ENCODE peak calls at places on chromosomes 16 and 17, in five cellular contexts. One of them, this sample, is unnamed.

GRCh38 chr16:85137323-85138072 is 25.2 kb upstream of the CIBAR2 start:
- DNase-seq in MM.1S: no peak
- DNase-seq in stomach: peak
- DNase-seq in choroid plexus epithelial cell: peak
- DNase-seq in fibroblast of villous mesenchyme: peak
- DNase-seq in this sample: peak

GRCh38 chr16:13767215-13767614 is 152.7 kb upstream of the ERCC4 start:
- DNase-seq in fibroblast of villous mesenchyme: no peak
- DNase-seq in stomach: no peak
- DNase-seq in choroid plexus epithelial cell: peak
- DNase-seq in MM.1S: no peak
- DNase-seq in this sample: no peak

GRCh38 chr16:72023962-72024361 is 15.4 kb downstream of the DHODH start:
- DNase-seq in fibroblast of villous mesenchyme: no peak
- DNase-seq in choroid plexus epithelial cell: no peak
- DNase-seq in MM.1S: no peak
- DNase-seq in stomach: no peak
- DNase-seq in this sample: no peak

GRCh38 chr17:57457188-57457587 is 200.9 kb downstream of the MSI2 start:
- DNase-seq in fibroblast of villous mesenchyme: no peak
- DNase-seq in MM.1S: no peak
- DNase-seq in stomach: no peak
- DNase-seq in choroid plexus epithelial cell: no peak
- DNase-seq in this sample: no peak

GRCh38 chr16:54207837-54208236 is 78.8 kb downstream of the IRX3 start:
- DNase-seq in MM.1S: no peak
- DNase-seq in fibroblast of villous mesenchyme: no peak
- DNase-seq in stomach: no peak
- DNase-seq in choroid plexus epithelial cell: peak
- DNase-seq in this sample: no peak

GRCh38 chr16:27482397-27483082 is 67.2 kb downstream of the GTF3C1 start:
- DNase-seq in MM.1S: no peak
- DNase-seq in choroid plexus epithelial cell: no peak
- DNase-seq in stomach: no peak
- DNase-seq in fibroblast of villous mesenchyme: no peak
- DNase-seq in this sample: no peak

GRCh38 chr17:65794572-65794971 is 233.1 kb upstream of the AXIN2 start:
- DNase-seq in fibroblast of villous mesenchyme: peak
- DNase-seq in choroid plexus epithelial cell: peak
- DNase-seq in MM.1S: peak
- DNase-seq in stomach: peak
- DNase-seq in this sample: no peak

GRCh38 chr17:40582328-40582901 is 17.1 kb upstream of the CCR7 start:
- DNase-seq in MM.1S: peak
- DNase-seq in choroid plexus epithelial cell: no peak
- DNase-seq in stomach: peak
- DNase-seq in fibroblast of villous mesenchyme: no peak
- DNase-seq in this sample: no peak

GRCh38 chr17:50469671-50470305 is 1.1 kb upstream of the CHAD start:
- DNase-seq in stomach: no peak
- DNase-seq in MM.1S: no peak
- DNase-seq in fibroblast of villous mesenchyme: no peak
- DNase-seq in choroid plexus epithelial cell: no peak
- DNase-seq in this sample: no peak

GRCh38 chr17:29039764-29040598 is 3.0 kb upstream of the PIPOX start:
- DNase-seq in stomach: no peak
- DNase-seq in fibroblast of villous mesenchyme: peak
- DNase-seq in MM.1S: no peak
- DNase-seq in choroid plexus epithelial cell: peak
- DNase-seq in this sample: no peak

GRCh38 chr16:2365895-2366294 is 25.4 kb upstream of the ABCA3 start:
- DNase-seq in MM.1S: no peak
- DNase-seq in stomach: no peak
- DNase-seq in fibroblast of villous mesenchyme: peak
- DNase-seq in choroid plexus epithelial cell: peak
- DNase-seq in this sample: no peak

GRCh38 chr16:85720319-85720637 is 30.6 kb downstream of the C16orf74 start:
- DNase-seq in fibroblast of villous mesenchyme: no peak
- DNase-seq in stomach: peak
- DNase-seq in choroid plexus epithelial cell: no peak
- DNase-seq in MM.1S: no peak
- DNase-seq in this sample: no peak

GRCh38 chr17:27381007-27381501 is 75.2 kb upstream of the KSR1 start:
- DNase-seq in stomach: peak
- DNase-seq in choroid plexus epithelial cell: peak
- DNase-seq in fibroblast of villous mesenchyme: peak
- DNase-seq in MM.1S: peak
- DNase-seq in this sample: peak
- TF ChIP-seq CTCF in stomach: peak
- TF ChIP-seq CTCF in choroid plexus epithelial cell: peak
- TF ChIP-seq CTCF in fibroblast of villous mesenchyme: peak
- TF ChIP-seq CTCF in MM.1S: peak
- TF ChIP-seq CTCF in this sample: peak

GRCh38 chr16:80974649-80975376 is 31.9 kb downstream of the CMC2 start:
- DNase-seq in stomach: no peak
- DNase-seq in fibroblast of villous mesenchyme: no peak
- DNase-seq in choroid plexus epithelial cell: peak
- DNase-seq in MM.1S: no peak
- DNase-seq in this sample: no peak
- TF ChIP-seq CTCF in stomach: no peak
- TF ChIP-seq CTCF in fibroblast of villous mesenchyme: peak
- TF ChIP-seq CTCF in choroid plexus epithelial cell: peak
- TF ChIP-seq CTCF in MM.1S: no peak
- TF ChIP-seq CTCF in this sample: peak

DNA sequence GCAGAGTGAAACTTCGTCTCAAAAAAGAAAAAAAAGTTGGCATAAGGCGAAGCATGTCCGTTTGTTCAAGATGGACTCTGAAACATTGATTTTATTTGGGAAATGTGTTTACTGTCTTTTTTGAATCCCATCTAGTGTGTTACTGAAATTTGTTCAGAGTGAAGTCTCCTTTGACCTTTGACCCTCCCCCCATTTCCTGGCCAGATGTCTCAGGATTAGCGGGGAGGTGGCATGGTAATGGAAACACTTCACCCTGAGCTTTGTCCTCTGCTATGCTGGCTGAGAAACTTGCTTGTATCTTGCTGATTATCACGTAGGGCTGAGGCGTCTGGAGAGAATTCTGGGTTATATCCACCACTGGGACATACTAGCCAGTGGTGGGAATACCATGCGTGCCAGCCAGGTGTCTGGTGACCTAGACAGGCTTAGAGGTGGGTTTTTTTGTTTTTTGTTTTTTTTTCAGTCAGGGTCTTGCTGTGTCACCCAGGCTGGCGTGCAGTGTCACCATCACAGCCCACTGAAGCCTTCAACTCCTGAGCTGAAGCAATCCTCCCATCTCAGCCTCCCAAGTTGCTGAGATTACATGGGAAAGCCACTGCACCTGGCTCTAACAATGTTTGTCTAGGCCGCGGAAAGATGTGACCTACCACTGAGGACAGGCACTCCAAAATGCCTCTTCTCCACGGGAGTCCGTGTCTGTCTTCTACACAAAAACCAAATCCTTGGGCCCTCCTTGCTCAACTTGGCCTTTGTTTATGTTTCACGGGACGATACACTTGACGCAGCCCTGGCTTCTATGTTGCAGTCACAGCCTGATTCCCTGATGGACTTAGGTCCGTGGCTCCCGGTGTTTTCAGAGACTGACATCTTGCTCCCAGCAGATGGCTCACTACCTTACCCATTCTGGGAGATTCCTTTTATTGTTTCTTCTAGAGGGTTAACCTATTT is 6.6 kb upstream of the GALK1 start:
- DNase-seq in choroid plexus epithelial cell: peak
- DNase-seq in MM.1S: no peak
- DNase-seq in fibroblast of villous mesenchyme: no peak
- DNase-seq in stomach: no peak
- DNase-seq in this sample: no peak
- TF ChIP-seq CTCF in choroid plexus epithelial cell: peak
- TF ChIP-seq CTCF in MM.1S: no peak
- TF ChIP-seq CTCF in fibroblast of villous mesenchyme: peak
- TF ChIP-seq CTCF in stomach: no peak
- TF ChIP-seq CTCF in this sample: no peak

GRCh38 chr17:68291836-68292688 is 767 bp downstream of the ARSG start:
- DNase-seq in choroid plexus epithelial cell: peak
- DNase-seq in fibroblast of villous mesenchyme: peak
- DNase-seq in stomach: peak
- DNase-seq in MM.1S: peak
- DNase-seq in this sample: peak
- TF ChIP-seq CTCF in choroid plexus epithelial cell: peak
- TF ChIP-seq CTCF in fibroblast of villous mesenchyme: no peak
- TF ChIP-seq CTCF in stomach: no peak
- TF ChIP-seq CTCF in MM.1S: peak
- TF ChIP-seq CTCF in this sample: no peak

This sample was measured in CD14-positive monocyte.